ENCODE peak calls at places on chromosomes 2 and 18, in nine cellular contexts. K, L, X, Y, S, N, J, T and U are unnamed samples.
A peak's percentile ranks its signal among the peaks of the same experiment; 100 is the strongest.

GRCh38 chr2:161237397-161238263 is 70.6 kb upstream of the PSMD14 start:
- DNase-seq in N (peak; percentile 49), L (peak; percentile 37), Y (peak; percentile 72), X (peak; percentile 78), J (peak; percentile 69), S (peak; percentile 81), K (peak; percentile 56), T (no peak), U (peak; percentile 77)

GRCh38 chr2:127768775-127769479 is 42.0 kb downstream of the WDR33 start:
- DNase-seq in L (no peak), K (no peak), J (no peak), S (no peak), Y (peak; percentile 56), T (no peak), N (peak; percentile 23), X (no peak), U (no peak)

GRCh38 chr2:210169871-210170441 is 1.3 kb downstream of the KANSL1L start:
- DNase-seq in N (peak; percentile 78), X (no peak), L (peak; percentile 61), K (no peak), T (no peak), Y (peak; percentile 92), J (no peak), S (no peak), U (no peak)

GRCh38 chr2:12317853-12318426 is 398.8 kb upstream of the TRIB2 start:
- DNase-seq in Y (peak; percentile 96), L (no peak), N (peak; percentile 96), X (no peak), T (no peak), K (no peak), S (no peak), J (no peak), U (no peak)

GRCh38 chr2:205684871-205685313 is 2.6 kb downstream of the NRP2 start:
- DNase-seq in T (no peak), L (no peak), X (no peak), J (no peak), Y (no peak), N (peak; percentile 65), K (no peak), S (no peak), U (peak; percentile 79)

GRCh38 chr18:73520229-73520628 is 627.4 kb downstream of the FBXO15 start:
- DNase-seq in N (no peak), J (peak; percentile 73), T (no peak), Y (peak; percentile 10), X (peak; percentile 2), K (peak; percentile 12), L (no peak), S (peak; percentile 88), U (no peak)

GRCh38 chr2:9250091-9250490 is 43.5 kb downstream of the ASAP2 start:
- DNase-seq in N (no peak), T (no peak), Y (no peak), S (no peak), L (no peak), K (no peak), X (no peak), J (no peak), U (no peak)

GRCh38 chr2:200861617-200862016 is 2.8 kb downstream of the CLK1 start:
- DNase-seq in X (no peak), T (no peak), S (no peak), J (no peak), N (no peak), K (no peak), L (no peak), Y (peak; percentile 25), U (no peak)

GRCh38 chr2:61722311-61722710 is 131.5 kb downstream of the FAM161A start:
- DNase-seq in L (no peak), N (no peak), X (no peak), S (no peak), Y (no peak), T (no peak), J (no peak), K (no peak), U (no peak)
- H3K9ac ChIP-seq in L (no peak overlapping the region), N (no peak overlapping the region), X (no peak overlapping the region), S (no peak overlapping the region), Y (no peak overlapping the region), T (no peak overlapping the region), J (no peak overlapping the region), K (no peak overlapping the region), U (no peak overlapping the region)

GRCh38 chr18:31723998-31724711 is 36.5 kb downstream of the SLC25A52 start:
- DNase-seq in Y (peak; percentile 39), K (no peak), X (peak; percentile 58), N (peak; percentile 14), L (no peak), S (no peak), J (no peak), T (no peak), U (peak; percentile 77)
- H3K4me3 ChIP-seq in Y (peak overlapping the region; percentile 70), K (no peak overlapping the region), X (peak overlapping the region; percentile 55), N (peak overlapping the region; percentile 38), L (no peak overlapping the region), S (no peak overlapping the region), J (no peak overlapping the region), T (no peak overlapping the region), U (peak overlapping the region; percentile 80)

GRCh38 chr18:74803117-74803516 is 205.4 kb downstream of the ZNF407 start:
- DNase-seq in K (no peak), T (no peak), Y (no peak), L (no peak), X (no peak), N (no peak), S (no peak), J (no peak), U (no peak)

GRCh38 chr18:74803769-74804168 is 206.1 kb downstream of the ZNF407 start:
- DNase-seq in Y (no peak), T (no peak), X (no peak), S (no peak), N (no peak), J (no peak), L (no peak), K (no peak), U (no peak)

GRCh38 chr18:74804677-74805076 is 207.0 kb downstream of the ZNF407 start:
- DNase-seq in T (no peak), N (no peak), J (no peak), S (no peak), L (peak; percentile 43), K (no peak), X (peak; percentile 50), Y (no peak), U (no peak)

GRCh38 chr18:74806700-74807416 is 209.2 kb downstream of the ZNF407 start:
- DNase-seq in X (no peak), T (peak; percentile 77), S (no peak), K (no peak), N (peak; percentile 93), Y (peak; percentile 91), J (no peak), L (peak; percentile 52), U (no peak)

GRCh38 chr18:74806073-74806472 is 208.4 kb downstream of the ZNF407 start:
- DNase-seq in K (no peak), S (peak; percentile 67), T (peak; percentile 28), Y (no peak), X (no peak), L (no peak), N (no peak), J (no peak), U (no peak)
- H3K27ac ChIP-seq in K (no peak overlapping the region), S (no peak overlapping the region), T (peak overlapping the region; percentile 55), Y (peak overlapping the region; percentile 79), X (peak overlapping the region; percentile 85), L (peak overlapping the region; percentile 63), N (peak overlapping the region; percentile 46), J (no peak overlapping the region), U (no peak overlapping the region)

GRCh38 chr2:1731512-1731962 is 12.8 kb downstream of the PXDN start:
- DNase-seq in N (peak; percentile 97), T (no peak), L (no peak), J (no peak), K (no peak), Y (peak; percentile 88), S (peak; percentile 55), X (peak; percentile 44), U (no peak)

GRCh38 chr2:1728821-1729220 is 15.5 kb downstream of the PXDN start:
- DNase-seq in J (peak; percentile 68), K (no peak), T (no peak), Y (no peak), N (peak; percentile 67), L (no peak), S (peak; percentile 89), X (peak; percentile 87), U (peak; percentile 79)

GRCh38 chr2:1731963-1732768 is 12.1 kb downstream of the PXDN start:
- DNase-seq in J (no peak), T (no peak), L (no peak), N (no peak), K (no peak), S (peak; percentile 48), Y (peak; percentile 86), X (peak; percentile 84), U (peak; percentile 60)

GRCh38 chr2:1729264-1729663 is 15.1 kb downstream of the PXDN start:
- DNase-seq in X (no peak), S (peak; percentile 33), T (no peak), Y (no peak), J (no peak), L (no peak), K (no peak), N (no peak), U (no peak)

GRCh38 chr2:1730047-1730937 is 14.0 kb downstream of the PXDN start:
- DNase-seq in K (no peak), J (no peak), T (no peak), L (no peak), N (peak; percentile 93), X (peak; percentile 64), Y (peak; percentile 88), S (peak; percentile 82), U (peak; percentile 75)
- H3K9ac ChIP-seq in K (no peak overlapping the region), J (no peak overlapping the region), T (no peak overlapping the region), L (no peak overlapping the region), N (peak overlapping the region; percentile 61), X (peak overlapping the region; percentile 80), Y (peak overlapping the region; percentile 72), S (no peak overlapping the region), U (peak overlapping the region; percentile 31)

DNA sequence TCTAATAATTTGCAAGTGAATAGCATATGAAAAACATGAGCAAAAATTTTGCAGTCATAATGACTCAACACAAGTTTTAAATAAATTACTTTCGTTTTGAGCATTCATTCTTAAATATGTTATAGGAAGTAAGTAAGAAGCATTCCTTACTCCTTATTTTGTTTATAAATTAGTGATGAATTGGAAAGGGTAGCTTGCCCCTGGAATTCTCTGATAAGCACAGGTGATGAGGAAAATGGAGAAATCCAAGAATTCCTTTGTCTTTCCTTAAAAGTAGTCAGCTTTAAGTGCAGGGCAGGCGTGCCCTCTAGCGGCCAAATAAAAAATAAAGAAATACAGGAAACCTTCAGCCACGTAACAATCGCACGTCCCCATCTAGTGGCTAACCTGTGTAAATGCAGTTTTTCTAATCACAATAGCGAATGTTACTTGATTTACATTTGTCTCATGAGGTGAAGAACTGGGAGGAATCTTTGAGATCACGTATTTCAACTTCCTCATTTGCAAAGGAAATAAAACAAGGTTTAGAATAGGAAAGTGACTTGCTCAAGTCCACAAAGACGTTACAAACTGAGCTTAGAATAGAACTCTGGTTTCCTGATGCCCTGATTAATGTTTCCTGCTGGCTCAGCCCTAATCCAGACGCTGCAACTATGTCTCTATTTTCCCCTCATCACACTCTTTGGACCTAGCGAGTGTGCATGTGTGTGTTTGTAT is 47.2 kb upstream of the ZNG1B start:
- DNase-seq in T (peak; percentile 72), Y (peak; percentile 76), J (no peak), N (peak; percentile 65), S (peak; percentile 88), L (peak; percentile 81), K (peak; percentile 71), X (peak; percentile 75), U (no peak)
- H3K4me3 ChIP-seq in T (no peak overlapping the region), Y (peak overlapping the region; percentile 66), J (no peak overlapping the region), N (no peak overlapping the region), S (no peak overlapping the region), L (peak overlapping the region; percentile 51), K (no peak overlapping the region), X (peak overlapping the region; percentile 24), U (no peak overlapping the region)

GRCh38 chr2:109644571-109645275 is 30.6 kb downstream of the SOWAHC start:
- DNase-seq in S (peak; percentile 84), Y (peak; percentile 60), T (no peak), N (no peak), X (peak; percentile 34), L (no peak), J (peak; percentile 49), K (no peak), U (no peak)
- H3K27ac ChIP-seq in S (peak overlapping the region; percentile 80), Y (peak overlapping the region; percentile 68), T (no peak overlapping the region), N (no peak overlapping the region), X (no peak overlapping the region), L (peak overlapping the region; percentile 77), J (no peak overlapping the region), K (peak overlapping the region; percentile 26), U (no peak overlapping the region)